ENCODE peak calls at places on chromosomes 16 and 17, in four cellular contexts. W is stomach, Y is progenitor cell of endocrine pancreas, M is omental fat pad. U is an unnamed sample.

GRCh38 chr17:61307905-61308886 is 91.4 kb upstream of the TBX2 start:
- DNase-seq in W (no peak), Y (no peak), M (no peak), U (no peak)

GRCh38 chr17:3879181-3879580 is 13.7 kb downstream of the CAMKK1 start:
- DNase-seq in W (no peak), Y (no peak), M (no peak), U (no peak)

GRCh38 chr16:73027655-73028220 is 20.2 kb downstream of the ZFHX3 start:
- DNase-seq in W (no peak), Y (no peak), M (no peak), U (no peak)

GRCh38 chr16:526181-527014 is 1.1 kb upstream of the CAPN15 start:
- DNase-seq in W (peak; percentile 69), Y (peak; percentile 35), M (no peak), U (no peak)

GRCh38 chr17:11319894-11320293 is 78.9 kb downstream of the SHISA6 start:
- DNase-seq in W (no peak), Y (no peak), M (no peak), U (no peak)

GRCh38 chr16:47851026-47851610 is 304.7 kb downstream of the ABCC12 start:
- DNase-seq in W (no peak), Y (no peak), M (no peak), U (no peak)

GRCh38 chr16:81703177-81704155 is 75.6 kb upstream of the PLCG2 start:
- DNase-seq in W (no peak), Y (no peak), M (no peak), U (no peak)

GRCh38 chr16:26672206-26672605 is 394.5 kb upstream of the C16orf82 start:
- DNase-seq in W (no peak), Y (no peak), M (no peak), U (no peak)

GRCh38 chr16:81284995-81285600 is 29.7 kb upstream of the GAN start:
- DNase-seq in W (no peak), Y (no peak), M (no peak), U (no peak)

GRCh38 chr17:82947051-82947991 is 107.5 kb upstream of the ZNF750 start:
- DNase-seq in W (no peak), Y (no peak), M (peak; percentile 10), U (peak; percentile 57)

GRCh38 chr17:39236981-39237441 is 11.3 kb upstream of the STAC2 start:
- DNase-seq in W (no peak), Y (no peak), M (no peak), U (no peak)

DNA sequence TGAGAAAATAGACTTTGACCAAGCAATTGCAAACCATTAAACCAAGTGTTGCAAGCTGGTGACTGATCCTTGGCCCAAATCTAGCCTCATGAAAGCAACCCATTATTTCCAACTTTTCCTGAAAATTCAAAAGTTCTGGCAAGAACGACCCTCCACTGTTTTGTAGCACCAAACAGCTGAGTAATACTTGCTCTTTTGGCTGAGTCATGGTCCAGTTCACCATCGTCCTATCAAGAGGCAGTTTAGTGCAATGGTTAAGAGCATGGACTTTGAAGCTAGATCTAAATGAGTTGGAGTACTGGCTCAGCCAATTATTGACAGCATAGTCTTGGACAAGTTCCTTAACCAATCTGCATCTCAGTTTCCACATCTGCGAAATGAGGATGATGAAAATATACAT is 31.3 kb downstream of the SCNN1G start:
- DNase-seq in W (no peak), Y (no peak), M (no peak), U (no peak)
- TF ChIP-seq CTCF in W (no peak), Y (no peak), M (no peak), U (no peak)

DNA sequence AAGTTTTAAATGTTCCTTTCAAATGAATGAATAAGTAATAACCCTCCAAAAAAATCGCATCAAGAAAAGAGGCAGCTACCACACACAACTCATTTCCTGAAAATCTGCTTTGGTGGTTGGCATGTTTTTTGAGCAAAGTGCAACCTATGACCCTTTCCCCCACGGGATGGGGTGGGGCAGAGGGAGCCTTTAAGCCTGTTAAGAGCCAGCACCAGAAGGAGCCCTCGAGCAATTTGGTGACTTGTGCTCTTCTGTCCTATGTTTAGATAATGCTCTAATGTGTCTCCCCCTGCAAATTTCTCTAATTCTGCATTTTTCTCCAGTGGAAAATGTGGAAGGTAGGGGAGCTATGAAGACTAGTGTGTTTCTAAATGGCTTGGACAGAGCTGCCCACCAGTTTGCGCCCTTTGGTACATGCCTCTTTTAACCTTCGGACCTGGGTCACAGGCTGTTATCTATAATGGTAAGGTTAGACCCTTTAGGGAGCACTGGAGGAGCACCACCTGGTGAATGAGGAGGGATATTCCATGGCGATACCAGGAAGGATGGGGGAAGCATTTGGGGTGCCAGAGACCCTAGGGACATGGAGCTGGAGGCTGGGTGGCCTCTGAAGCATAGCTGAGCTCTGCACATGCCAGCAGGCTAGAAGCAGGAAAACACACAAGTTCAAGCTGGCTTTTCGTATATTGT is 1.6 kb downstream of the PYCARD start:
- DNase-seq in W (no peak), Y (no peak), M (no peak), U (no peak)
- TF ChIP-seq CTCF in W (no peak), Y (no peak), M (no peak), U (no peak)

DNA sequence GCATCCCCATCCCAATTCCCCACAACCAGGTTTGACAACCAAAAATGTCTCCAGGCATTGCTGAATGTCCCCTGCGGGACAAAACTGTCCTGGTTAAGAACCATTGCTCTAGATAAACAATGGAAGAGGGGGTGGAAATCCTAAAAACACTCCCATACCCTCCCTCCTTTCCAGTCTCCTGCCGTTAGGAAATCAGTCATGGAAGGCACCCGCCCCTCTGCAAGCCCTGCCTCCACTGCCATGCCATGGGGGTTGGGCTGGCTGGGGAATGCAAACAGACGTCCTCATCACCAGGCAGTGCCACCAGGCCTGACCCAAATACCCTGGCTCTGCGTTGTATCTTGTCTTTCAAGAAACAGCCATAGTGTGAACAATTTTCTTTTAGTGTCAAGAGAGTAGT is 57.5 kb downstream of the CYTH1 start:
- DNase-seq in W (peak; percentile 45), Y (no peak), M (no peak), U (no peak)
- TF ChIP-seq CTCF in W (no peak), Y (no peak), M (no peak), U (no peak)

GRCh38 chr16:52532384-52532783 is 14.6 kb downstream of the TOX3 start:
- DNase-seq in W (no peak), Y (no peak), M (no peak), U (no peak)

GRCh38 chr16:52526830-52527229 is 20.1 kb downstream of the TOX3 start:
- DNase-seq in W (no peak), Y (no peak), M (no peak), U (no peak)

GRCh38 chr16:52529226-52529625 is 17.7 kb downstream of the TOX3 start:
- DNase-seq in W (no peak), Y (no peak), M (no peak), U (no peak)

GRCh38 chr16:52526429-52526828 is 20.5 kb downstream of the TOX3 start:
- DNase-seq in W (no peak), Y (no peak), M (no peak), U (no peak)

GRCh38 chr16:52528393-52529080 is 18.4 kb downstream of the TOX3 start:
- DNase-seq in W (peak; percentile 86), Y (no peak), M (no peak), U (no peak)
- TF ChIP-seq CTCF in W (peak; percentile 22), Y (peak; percentile 26), M (no peak), U (peak; percentile 49)

GRCh38 chr16:11497851-11498289 is 88.8 kb downstream of the LITAF start:
- DNase-seq in W (no peak), Y (no peak), M (no peak), U (no peak)

GRCh38 chr16:11499295-11500089 is 87.2 kb downstream of the LITAF start:
- DNase-seq in W (peak; percentile 44), Y (no peak), M (no peak), U (no peak)

GRCh38 chr16:11495066-11495407 is 91.7 kb downstream of the LITAF start:
- DNase-seq in W (no peak), Y (no peak), M (no peak), U (no peak)

GRCh38 chr16:11498683-11499082 is 88.0 kb downstream of the LITAF start:
- DNase-seq in W (no peak), Y (no peak), M (no peak), U (no peak)

DNA sequence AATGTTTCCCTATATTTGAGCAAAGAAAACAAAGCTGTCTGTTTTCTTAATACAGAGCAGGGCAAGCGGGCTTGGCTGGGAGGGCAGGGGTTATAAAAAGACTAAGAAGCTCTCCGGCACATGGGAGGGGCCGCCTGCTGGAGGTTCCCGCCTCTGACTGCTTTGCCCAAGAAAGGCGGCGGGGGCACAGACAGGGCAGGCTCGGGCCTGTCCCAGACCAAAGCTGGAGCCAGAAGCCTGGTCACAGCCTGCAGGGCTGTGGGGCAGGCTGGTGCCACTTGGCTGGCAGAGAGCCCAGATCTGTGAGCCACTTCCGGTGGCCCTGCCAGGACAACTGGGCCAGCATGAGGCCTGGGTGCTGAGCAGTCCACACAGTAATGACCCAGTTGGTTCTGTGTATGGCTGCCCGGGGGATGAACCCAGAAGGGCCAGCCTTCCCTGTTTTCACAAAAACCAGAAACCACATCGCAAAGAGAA is 89.4 kb downstream of the LITAF start:
- DNase-seq in W (peak; percentile 97), Y (no peak), M (peak; percentile 37), U (no peak)
- TF ChIP-seq CTCF in W (no peak), Y (no peak), M (no peak), U (peak; percentile 44)

U was measured in type B pancreatic cell.